ENCODE peak calls at places on chromosomes 11 and 22, in seven cellular contexts. C is effector CD8-positive, alpha-beta T cell; B is HEK293T; O is endothelial cell of umbilical vein; W is activated naive CD4-positive, alpha-beta T cell treated with anti-CD3 and anti-CD28 coated beads for 36 hours; H is psoas muscle; V is RPMI8226. J is an unnamed sample.

GRCh38 chr11:45513806-45514340 is 151.5 kb downstream of the CHST1 start:
- DNase-seq in C (no peak), W (no peak), B (no peak), O (no peak), H (no peak), V (no peak), J (no peak)

GRCh38 chr11:126081915-126082250 is 19.2 kb upstream of the CDON start:
- DNase-seq in B (no peak), H (no peak), V (no peak), C (no peak), W (no peak), O (no peak), J (no peak)

GRCh38 chr11:102447193-102447592 is 5.4 kb downstream of the TMEM123 start:
- DNase-seq in W (no peak), H (no peak), C (no peak), V (no peak), O (no peak), B (no peak), J (no peak)

GRCh38 chr11:64842851-64843841 is 1.3 kb downstream of the CDC42BPG start:
- DNase-seq in W (no peak), H (no peak), O (no peak), V (no peak), C (no peak), B (no peak), J (no peak)

GRCh38 chr22:31646186-31647019 is 15.6 kb downstream of the PISD start:
- DNase-seq in C (no peak), W (peak), V (no peak), O (peak), H (no peak), B (peak), J (peak)

GRCh38 chr11:121886005-121886739 is 229.8 kb downstream of the BLID start:
- DNase-seq in V (no peak), C (no peak), B (no peak), H (peak), O (peak), W (no peak), J (no peak)

GRCh38 chr22:36302439-36303114 is 49.6 kb downstream of the APOL1 start:
- DNase-seq in O (no peak), V (no peak), B (no peak), H (no peak), C (no peak), W (no peak), J (no peak)

GRCh38 chr22:48105254-48105653 is 1342.8 kb downstream of the TBC1D22A start:
- DNase-seq in O (no peak), W (no peak), C (no peak), V (no peak), H (no peak), B (no peak), J (no peak)

GRCh38 chr22:49738566-49738965 is 89.1 kb downstream of the BRD1 start:
- DNase-seq in B (no peak), W (no peak), O (no peak), C (no peak), V (no peak), H (no peak), J (no peak)

GRCh38 chr11:113596658-113597057 is 109.5 kb downstream of the TMPRSS5 start:
- DNase-seq in O (no peak), V (no peak), B (no peak), H (no peak), C (no peak), W (no peak), J (no peak)

GRCh38 chr22:32723632-32724031 is 77.9 kb upstream of the TIMP3 start:
- DNase-seq in B (no peak), O (no peak), H (peak), W (peak), C (no peak), V (peak), J (peak)

GRCh38 chr11:102430158-102430836 is 22.3 kb downstream of the TMEM123 start:
- DNase-seq in B (no peak), V (peak), W (peak), O (no peak), H (no peak), C (no peak), J (peak)

GRCh38 chr11:112320668-112321067 is 60.0 kb upstream of the PLET1 start:
- DNase-seq in W (no peak), O (peak), H (peak), B (no peak), V (peak), C (no peak), J (peak)

GRCh38 chr11:105598371-105598770 is 11.5 kb upstream of the GRIA4 start:
- DNase-seq in B (no peak), V (no peak), O (no peak), W (no peak), H (no peak), C (no peak), J (no peak)

GRCh38 chr11:1963864-1964263 is 16.7 kb downstream of the MRPL23 start:
- DNase-seq in C (no peak), W (no peak), B (no peak), V (no peak), H (no peak), O (no peak), J (no peak)

GRCh38 chr22:20055144-20055543 is 24.9 kb upstream of the DGCR8 start:
- DNase-seq in V (no peak), O (no peak), H (no peak), W (no peak), B (no peak), C (no peak), J (no peak)

GRCh38 chr11:105132716-105133511 is 6.7 kb downstream of the CARD18 start:
- DNase-seq in C (no peak), B (no peak), V (no peak), O (peak), W (no peak), H (no peak), J (peak)

GRCh38 chr11:118202599-118203422 is 22.0 kb downstream of the JAML start:
- DNase-seq in W (peak), V (no peak), B (no peak), H (no peak), C (no peak), O (no peak), J (no peak)

GRCh38 chr11:2471048-2471803 is 26.4 kb downstream of the KCNQ1 start:
- DNase-seq in W (no peak), O (no peak), H (no peak), V (no peak), C (no peak), B (no peak), J (no peak)

GRCh38 chr22:30861688-30862552 is 106.7 kb downstream of the MORC2 start:
- DNase-seq in B (peak), H (no peak), C (no peak), O (no peak), W (no peak), V (no peak), J (no peak)

GRCh38 chr22:50201191-50202129 is 649 bp downstream of the SELENOO start:
- DNase-seq in W (peak), O (no peak), V (peak), B (no peak), C (no peak), H (no peak), J (peak)

GRCh38 chr11:122038543-122038942 is 77.5 kb downstream of the BLID start:
- DNase-seq in W (no peak), B (no peak), C (no peak), H (no peak), V (no peak), O (no peak), J (peak)

GRCh38 chr11:68269414-68270081 is 2.2 kb downstream of the C11orf24 start:
- DNase-seq in V (no peak), B (no peak), H (no peak), C (no peak), O (no peak), W (no peak), J (peak)

GRCh38 chr11:1121343-1122331 is 36.1 kb upstream of the MUC5AC start:
- DNase-seq in W (peak), V (no peak), B (no peak), H (no peak), C (no peak), O (no peak), J (no peak)

GRCh38 chr22:40472036-40472435 is 101.6 kb downstream of the SGSM3 start:
- DNase-seq in V (no peak), O (no peak), H (no peak), W (no peak), B (no peak), C (no peak), J (no peak)

GRCh38 chr11:1770528-1770927 is 6.8 kb upstream of the CTSD start:
- DNase-seq in C (no peak), V (no peak), O (no peak), B (no peak), W (peak), H (no peak), J (no peak)

GRCh38 chr11:70141490-70142014 is 61.5 kb upstream of the FADD start:
- DNase-seq in V (no peak), W (peak), C (no peak), H (no peak), O (no peak), B (no peak), J (no peak)

GRCh38 chr11:61037694-61038093 is 64.6 kb upstream of the CD5 start:
- DNase-seq in C (no peak), H (no peak), O (no peak), B (no peak), W (peak), V (peak), J (peak)

GRCh38 chr11:7417328-7417727 is 68.0 kb upstream of the OLFML1 start:
- DNase-seq in V (no peak), B (no peak), O (no peak), W (no peak), C (no peak), H (no peak), J (no peak)